ENCODE peak calls at places on chromosome 14, in six cellular contexts. C, Y, I, S, D and U are unnamed samples.
A peak's percentile ranks its signal among the peaks of the same experiment; 100 is the strongest.

GRCh38 chr14:104223101-104223809 is 84.9 kb downstream of the KIF26A start:
- DNase-seq in S (no peak), I (peak; percentile 46), D (no peak), Y (no peak), C (no peak), U (no peak)

GRCh38 chr14:71142375-71143038 is 235.2 kb downstream of the PCNX1 start:
- DNase-seq in S (peak; percentile 94), I (no peak), Y (no peak), D (peak; percentile 97), C (peak; percentile 92), U (peak; percentile 78)

GRCh38 chr14:47606601-47607000 is 68.8 kb downstream of the MDGA2 start:
- DNase-seq in D (no peak), C (no peak), I (no peak), S (no peak), Y (no peak), U (no peak)

GRCh38 chr14:95329941-95330340 is 10.2 kb upstream of the CLMN start:
- DNase-seq in Y (no peak), S (no peak), D (no peak), C (no peak), I (no peak), U (no peak)

GRCh38 chr14:103721334-103722120 is 5.9 kb downstream of the ZFYVE21 start:
- DNase-seq in I (no peak), D (no peak), C (peak; percentile 82), Y (peak; percentile 35), S (peak; percentile 85), U (no peak)

GRCh38 chr14:62001988-62002387 is 239.8 kb downstream of the SNAPC1 start:
- DNase-seq in D (no peak), Y (no peak), I (no peak), C (no peak), S (no peak), U (no peak)

GRCh38 chr14:52253503-52253902 is 14.0 kb upstream of the PTGDR start:
- DNase-seq in D (peak; percentile 72), I (no peak), Y (no peak), C (no peak), S (peak; percentile 51), U (no peak)

GRCh38 chr14:54487771-54488170 is 1.0 kb downstream of the GMFB start:
- DNase-seq in Y (peak; percentile 53), D (peak; percentile 74), C (no peak), S (peak; percentile 61), I (no peak), U (no peak)

GRCh38 chr14:90109858-90110257 is 48.1 kb downstream of the KCNK13 start:
- DNase-seq in Y (peak; percentile 26), S (no peak), D (no peak), C (no peak), I (no peak), U (no peak)

GRCh38 chr14:69288001-69288771 is 28.2 kb downstream of the GALNT16 start:
- DNase-seq in I (no peak), Y (peak; percentile 21), S (peak; percentile 80), D (peak; percentile 84), C (peak; percentile 98), U (no peak)

GRCh38 chr14:55129086-55129427 is at the start of gene LGALS3:
- DNase-seq in C (no peak), I (peak; percentile 90), S (peak; percentile 53), D (peak; percentile 56), Y (peak; percentile 56), U (no peak)

GRCh38 chr14:100604709-100605108 is 17.5 kb upstream of the BEGAIN start:
- DNase-seq in I (no peak), Y (no peak), C (no peak), S (no peak), D (no peak), U (no peak)

GRCh38 chr14:101357559-101358319 is 203.6 kb upstream of the DIO3 start:
- DNase-seq in C (no peak), S (no peak), I (no peak), D (no peak), Y (no peak), U (peak; percentile 21)

GRCh38 chr14:23536494-23536893 is 15.1 kb downstream of the ZFHX2 start:
- DNase-seq in I (no peak), D (no peak), S (no peak), Y (no peak), C (no peak), U (no peak)

GRCh38 chr14:73059326-73059725 is 992 bp downstream of the RBM25 start:
- DNase-seq in Y (peak; percentile 30), C (no peak), I (no peak), S (peak; percentile 21), D (peak; percentile 60), U (no peak)

GRCh38 chr14:50961606-50962259 is 17.4 kb upstream of the PYGL start:
- DNase-seq in C (peak; percentile 92), I (no peak), D (peak; percentile 97), Y (peak; percentile 78), S (peak; percentile 95), U (no peak)

GRCh38 chr14:75307700-75308379 is 29.2 kb downstream of the FOS start:
- DNase-seq in I (peak; percentile 86), C (peak; percentile 74), S (peak; percentile 80), Y (peak; percentile 85), D (peak; percentile 87), U (peak; percentile 51)

GRCh38 chr14:55127491-55127951 is 1.5 kb upstream of the LGALS3 start:
- DNase-seq in Y (peak; percentile 61), I (no peak), C (no peak), S (peak; percentile 72), D (peak; percentile 83), U (no peak)

GRCh38 chr14:69002069-69002468 is 23.0 kb upstream of the ACTN1 start:
- DNase-seq in I (no peak), D (peak; percentile 22), Y (peak; percentile 75), C (no peak), S (peak; percentile 41), U (no peak)

GRCh38 chr14:94423465-94424056 is 29.0 kb downstream of the SERPINA11 start:
- DNase-seq in S (peak; percentile 67), I (peak; percentile 84), Y (peak; percentile 75), D (peak; percentile 72), C (peak; percentile 54), U (peak; percentile 33)

GRCh38 chr14:33184587-33184986 is 245.9 kb downstream of the NPAS3 start:
- DNase-seq in Y (peak; percentile 3), I (no peak), S (peak; percentile 25), D (peak; percentile 3), C (no peak), U (no peak)

GRCh38 chr14:104795781-104796681 is 483 bp upstream of the AKT1 start:
- DNase-seq in D (no peak), I (no peak), C (no peak), S (no peak), Y (no peak), U (no peak)

GRCh38 chr14:84409435-84409834 is 1120.5 kb upstream of the FLRT2 start:
- DNase-seq in C (no peak), S (peak; percentile 10), Y (no peak), I (no peak), D (no peak), U (no peak)

GRCh38 chr14:55274144-55274543 is 2.9 kb downstream of the FBXO34 start:
- DNase-seq in I (no peak), D (no peak), S (no peak), C (no peak), Y (no peak), U (no peak)

GRCh38 chr14:70640938-70641547 is 673 bp upstream of the TTC9 start:
- DNase-seq in I (peak; percentile 65), D (peak; percentile 11), S (peak; percentile 34), C (no peak), Y (peak; percentile 47), U (no peak)

GRCh38 chr14:95467657-95468056 is 48.8 kb downstream of the SYNE3 start:
- DNase-seq in C (no peak), Y (no peak), D (no peak), I (no peak), S (no peak), U (no peak)

GRCh38 chr14:24219521-24219920 is 3.7 kb upstream of the MDP1 start:
- DNase-seq in D (no peak), Y (no peak), S (no peak), I (no peak), C (no peak), U (no peak)

DNA sequence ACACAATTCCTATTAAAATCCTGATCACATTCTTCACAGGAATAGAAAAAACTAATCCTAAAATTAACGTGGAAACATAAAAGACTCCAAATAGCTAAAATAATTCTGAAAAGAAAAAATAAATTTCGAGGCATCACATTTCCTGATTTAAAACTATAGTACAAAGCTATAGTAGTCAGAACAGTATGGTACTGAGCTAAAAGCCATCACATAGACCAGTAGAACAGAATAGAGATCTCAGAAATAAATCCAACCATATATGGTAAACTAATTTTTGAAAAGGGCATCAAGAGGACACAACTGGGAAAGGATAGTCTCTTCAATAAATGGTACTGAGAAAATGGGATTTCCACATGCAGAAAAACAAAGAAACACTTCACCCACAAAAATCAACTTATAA is 125.2 kb upstream of the DAAM1 start:
- DNase-seq in Y (no peak), S (no peak), I (no peak), C (no peak), D (no peak), U (no peak)
- H3K4me3 ChIP-seq in Y (no peak overlapping the region), S (no peak overlapping the region), I (no peak overlapping the region), C (no peak overlapping the region), D (no peak overlapping the region), U (no peak overlapping the region)

GRCh38 chr14:80926706-80927384 is 14.7 kb downstream of the CEP128 start:
- DNase-seq in Y (no peak), D (peak; percentile 18), I (no peak), C (no peak), S (peak; percentile 66), U (no peak)

GRCh38 chr14:80930095-80930494 is 11.4 kb downstream of the CEP128 start:
- DNase-seq in D (no peak), S (no peak), C (no peak), Y (no peak), I (no peak), U (no peak)

GRCh38 chr14:80933282-80933681 is 8.3 kb downstream of the CEP128 start:
- DNase-seq in D (no peak), C (no peak), S (no peak), Y (no peak), I (no peak), U (no peak)

GRCh38 chr14:80927385-80927989 is 14.1 kb downstream of the CEP128 start:
- DNase-seq in D (no peak), Y (no peak), I (no peak), S (no peak), C (no peak), U (no peak)

GRCh38 chr14:80930836-80931389 is 10.6 kb downstream of the CEP128 start:
- DNase-seq in I (no peak), S (peak; percentile 89), C (peak; percentile 63), Y (peak; percentile 3), D (peak; percentile 62), U (peak; percentile 93)
- H3K4me3 ChIP-seq in I (no peak overlapping the region), S (no peak overlapping the region), C (no peak overlapping the region), Y (no peak overlapping the region), D (no peak overlapping the region), U (peak overlapping the region; percentile 6)

DNA sequence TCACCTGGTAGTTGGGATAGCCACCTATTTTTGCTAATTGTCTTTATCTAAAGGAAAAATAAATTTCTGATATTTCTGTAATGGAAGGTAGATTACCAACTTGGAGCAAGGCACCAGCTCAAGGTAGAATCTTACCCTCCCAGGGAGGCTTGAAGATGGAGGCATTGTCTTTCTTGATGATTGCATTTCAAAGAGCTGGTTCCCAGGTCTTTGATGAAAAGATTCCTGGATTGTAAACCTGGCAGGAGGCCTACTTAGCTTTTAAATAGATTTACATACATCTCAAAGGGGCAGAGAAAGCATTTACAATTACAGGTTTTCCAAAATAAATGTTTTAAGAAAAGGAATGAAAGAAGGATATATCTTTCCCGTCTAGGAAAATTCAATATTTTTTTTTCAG is 729.2 kb downstream of the LRFN5 start:
- DNase-seq in C (no peak), S (no peak), Y (no peak), D (no peak), I (no peak), U (no peak)
- H3K4me3 ChIP-seq in C (no peak overlapping the region), S (no peak overlapping the region), Y (no peak overlapping the region), D (no peak overlapping the region), I (no peak overlapping the region), U (no peak overlapping the region)

GRCh38 chr14:76938092-76938500 is 90.4 kb downstream of the IRF2BPL start:
- DNase-seq in C (peak; percentile 57), D (peak; percentile 43), S (no peak), I (no peak), Y (no peak), U (no peak)
- H3K4me3 ChIP-seq in C (no peak overlapping the region), D (no peak overlapping the region), S (no peak overlapping the region), I (no peak overlapping the region), Y (no peak overlapping the region), U (no peak overlapping the region)